ENCODE peak calls at places on chromosomes 7 and 10, in ten cellular contexts. K is hepatocyte, F is fibroblast of lung, U is NB4, N is heart right ventricle, E is cardiac fibroblast, B is thoracic aorta, Q is osteoblast, J is upper lobe of right lung, M is GM12878. T is an unnamed sample.

GRCh38 chr7:64997927-64998391 is 7.1 kb upstream of the ZNF117 start:
- DNase-seq in K (no peak), F (peak), U (no peak), N (no peak), E (peak), B (no peak), Q (no peak), J (no peak), M (no peak), T (no peak)

GRCh38 chr10:69554611-69555010 is 18.6 kb downstream of the NEUROG3 start:
- DNase-seq in K (no peak), F (no peak), U (no peak), N (no peak), E (no peak), B (no peak), Q (no peak), J (no peak), M (no peak), T (no peak)

GRCh38 chr10:85137253-85137652 is 808.9 kb downstream of the CCSER2 start:
- DNase-seq in K (no peak), F (no peak), U (no peak), N (no peak), E (no peak), B (no peak), Q (no peak), J (no peak), M (no peak), T (no peak)

GRCh38 chr10:74827045-74827441 is 643 bp downstream of the KAT6B start:
- DNase-seq in K (no peak), F (no peak), U (no peak), N (no peak), E (no peak), B (peak), Q (peak), J (no peak), M (no peak), T (no peak)

GRCh38 chr10:59587756-59588140 is 121.9 kb downstream of the SLC16A9 start:
- DNase-seq in K (no peak), F (no peak), U (no peak), N (no peak), E (no peak), B (no peak), Q (no peak), J (no peak), M (no peak), T (no peak)

GRCh38 chr7:23713285-23714235 is 3.5 kb downstream of the STK31 start:
- DNase-seq in K (no peak), F (peak), U (no peak), N (no peak), E (peak), B (no peak), Q (no peak), J (no peak), M (no peak), T (no peak)

GRCh38 chr10:121409466-121410104 is 188.7 kb downstream of the FGFR2 start:
- DNase-seq in K (no peak), F (no peak), U (no peak), N (no peak), E (no peak), B (no peak), Q (no peak), J (no peak), M (no peak), T (no peak)

GRCh38 chr7:112411186-112411795 is 39.0 kb upstream of the IFRD1 start:
- DNase-seq in K (peak), F (peak), U (peak), N (peak), E (peak), B (no peak), Q (no peak), J (no peak), M (no peak), T (no peak)

DNA sequence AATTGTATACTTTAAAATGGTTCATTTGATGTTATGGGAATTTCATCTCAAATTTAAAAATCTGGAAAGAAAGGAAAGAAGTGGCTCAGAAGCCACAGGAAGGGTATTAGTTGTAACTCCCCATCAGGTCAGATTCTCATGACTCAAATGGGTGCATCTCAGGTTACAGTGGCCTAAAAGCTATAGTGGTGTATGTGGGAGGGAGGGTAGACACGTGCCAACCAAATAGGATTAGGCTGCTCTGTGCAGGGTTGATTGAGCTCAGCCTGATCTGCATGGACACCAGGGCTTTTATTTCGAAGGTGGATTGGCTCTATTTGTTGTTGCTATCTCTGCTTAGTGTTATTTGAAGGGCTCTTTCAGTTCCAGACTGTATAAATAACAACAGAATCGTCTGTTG is 121.5 kb upstream of the PRR15 start:
- DNase-seq in K (no peak), F (peak), U (peak), N (no peak), E (peak), B (no peak), Q (peak), J (no peak), M (no peak), T (no peak)
- TF ChIP-seq CTCF in K (no peak), F (no peak), U (no peak), N (no peak), E (no peak), B (no peak), Q (no peak), J (no peak), M (no peak), T (no peak)

GRCh38 chr7:77823787-77824186 is 25.2 kb downstream of the PHTF2 start:
- DNase-seq in K (no peak), F (peak), U (no peak), N (no peak), E (no peak), B (no peak), Q (no peak), J (no peak), M (no peak), T (no peak)
- H3K4me3 ChIP-seq in K (no peak), F (no peak), U (no peak), N (no peak), E (no peak), B (no peak), Q (no peak), J (no peak), M (no peak), T (peak)

DNA sequence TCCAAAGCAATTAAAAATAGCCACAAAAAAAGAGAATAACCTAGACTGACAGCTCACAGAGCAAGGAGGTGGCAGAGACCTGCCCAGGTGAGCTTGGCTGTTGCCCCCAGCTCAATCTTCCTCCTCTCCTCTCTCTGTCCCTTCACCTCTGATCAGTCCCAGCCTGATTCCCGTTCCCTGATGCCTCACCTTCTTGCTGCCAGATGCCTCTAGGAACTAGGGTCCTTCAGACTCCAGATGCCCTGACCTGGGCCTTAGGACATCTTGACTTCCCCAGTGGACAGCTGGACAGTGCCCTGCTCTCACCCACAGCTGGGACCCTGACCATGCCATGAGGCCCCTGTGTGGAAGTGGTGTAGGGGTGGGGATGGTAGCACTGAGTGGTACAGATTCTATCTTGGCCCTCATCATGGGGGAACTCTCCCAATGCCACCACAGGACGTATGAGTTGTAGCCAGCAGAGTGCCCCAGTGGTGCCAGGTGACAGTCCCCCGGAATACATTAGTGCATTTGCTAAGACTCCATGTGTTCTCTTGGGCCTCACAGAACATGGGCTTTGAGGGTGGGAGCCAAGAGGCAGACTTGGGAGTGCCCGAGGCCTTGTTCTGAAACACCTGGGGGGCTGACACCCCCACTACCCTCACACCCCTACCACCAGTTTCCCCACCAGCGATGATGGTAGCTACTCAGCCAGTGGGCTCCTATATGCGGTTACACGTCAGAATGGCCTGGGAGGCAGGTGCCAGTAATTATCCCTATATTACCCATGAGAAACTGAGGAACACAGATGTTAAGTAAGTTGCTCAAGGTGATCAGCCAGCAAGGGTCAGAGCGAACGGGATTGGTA is 2.0 kb downstream of the DEPP1 start:
- DNase-seq in K (no peak), F (no peak), U (no peak), N (no peak), E (no peak), B (no peak), Q (no peak), J (no peak), M (no peak), T (no peak)
- TF ChIP-seq CTCF in K (no peak), F (no peak), U (no peak), N (no peak), E (no peak), B (no peak), Q (no peak), J (no peak), M (no peak), T (no peak)

GRCh38 chr10:44850356-44850934 is 60.7 kb upstream of the TMEM72 start:
- DNase-seq in K (no peak), F (no peak), U (no peak), N (no peak), E (no peak), B (no peak), Q (no peak), J (no peak), M (no peak), T (no peak)
- H3K4me3 ChIP-seq in K (no peak), F (no peak), U (no peak), N (no peak), E (no peak), B (no peak), Q (no peak), J (no peak), M (no peak), T (no peak)

T was measured in GM12865.